ENCODE peak calls at places on chromosomes 6 and 20, in eight cellular contexts. L, P, Q, B, D, I, F and K are unnamed samples.

GRCh38 chr20:36573798-36574277 is 441 bp downstream of the TGIF2 start:
- DNase-seq in B (peak), F (no peak), D (no peak), I (peak), L (no peak), Q (peak), P (no peak), K (no peak)

GRCh38 chr6:160238234-160238633 is 20.4 kb downstream of the SLC22A2 start:
- DNase-seq in I (no peak), Q (no peak), F (no peak), P (no peak), L (no peak), B (no peak), D (no peak), K (no peak)

GRCh38 chr6:144064402-144064830 is 31.0 kb downstream of the SF3B5 start:
- DNase-seq in B (no peak), D (no peak), F (peak), I (peak), Q (peak), P (peak), L (peak), K (peak)

GRCh38 chr6:153804755-153805330 is 234.2 kb upstream of the OPRM1 start:
- DNase-seq in I (no peak), B (no peak), F (no peak), P (no peak), L (no peak), D (no peak), Q (no peak), K (no peak)

GRCh38 chr6:36722365-36722764 is 24.7 kb downstream of the RAB44 start:
- DNase-seq in I (no peak), B (no peak), D (no peak), F (no peak), P (no peak), L (no peak), Q (no peak), K (no peak)

GRCh38 chr6:125871365-125871764 is 80.6 kb downstream of the NCOA7 start:
- DNase-seq in Q (no peak), B (no peak), I (no peak), D (no peak), F (no peak), P (no peak), L (no peak), K (no peak)

GRCh38 chr6:11432713-11433450 is 104.7 kb upstream of the TMEM170B start:
- DNase-seq in D (peak), L (no peak), Q (no peak), I (no peak), P (no peak), B (no peak), F (no peak), K (no peak)

GRCh38 chr6:31336872-31337496 is 20.0 kb downstream of the HLA-B start:
- DNase-seq in D (no peak), Q (no peak), B (no peak), F (no peak), P (no peak), L (no peak), I (no peak), K (no peak)

GRCh38 chr6:14759976-14760672 is 485.7 kb upstream of the JARID2 start:
- DNase-seq in Q (no peak), F (no peak), B (no peak), D (no peak), P (no peak), L (no peak), I (no peak), K (no peak)

GRCh38 chr6:168123165-168123911 is 44.3 kb upstream of the FRMD1 start:
- DNase-seq in Q (no peak), F (no peak), L (peak), B (no peak), I (no peak), P (no peak), D (no peak), K (no peak)

GRCh38 chr6:33429745-33430042 is 9.8 kb downstream of the SYNGAP1 start:
- DNase-seq in L (no peak), Q (no peak), B (no peak), F (no peak), D (no peak), P (no peak), I (no peak), K (no peak)

GRCh38 chr6:68638225-68638900 is 3.3 kb downstream of the ADGRB3 start:
- DNase-seq in F (peak), P (peak), I (no peak), B (no peak), L (no peak), D (no peak), Q (no peak), K (no peak)

GRCh38 chr20:25242231-25242630 is 5.7 kb upstream of the PYGB start:
- DNase-seq in D (no peak), P (peak), F (no peak), B (no peak), Q (no peak), L (peak), I (no peak), K (no peak)

GRCh38 chr6:6856538-6857523 is 250.9 kb upstream of the RREB1 start:
- DNase-seq in P (no peak), F (peak), Q (no peak), D (peak), L (peak), B (peak), I (no peak), K (peak)

GRCh38 chr6:136035378-136036070 is 184.0 kb downstream of the PDE7B start:
- DNase-seq in P (no peak), I (no peak), L (no peak), D (no peak), B (no peak), F (no peak), Q (no peak), K (no peak)